ENCODE peak calls at places on chromosome X, in four cellular contexts. One of them, this sample, is unnamed.

GRCh38 chrX:36414056-36414455 is 494.5 kb downstream of the CFAP47 start:
- DNase-seq in left ventricle myocardium inferior: no peak
- DNase-seq in prostate gland: no peak
- DNase-seq in HepG2: no peak
- DNase-seq in this sample: no peak

GRCh38 chrX:104270916-104271512 is 16.3 kb upstream of the ESX1 start:
- DNase-seq in left ventricle myocardium inferior: peak; percentile 31
- DNase-seq in prostate gland: peak; percentile 33
- DNase-seq in HepG2: peak; percentile 1
- DNase-seq in this sample: peak; percentile 27

GRCh38 chrX:133171962-133172708 is 46.0 kb downstream of the TFDP3 start:
- DNase-seq in left ventricle myocardium inferior: no peak
- DNase-seq in prostate gland: no peak
- DNase-seq in HepG2: no peak
- DNase-seq in this sample: peak; percentile 20

GRCh38 chrX:15815779-15816452 is 25.6 kb downstream of the ZRSR2 start:
- DNase-seq in left ventricle myocardium inferior: no peak
- DNase-seq in prostate gland: no peak
- DNase-seq in HepG2: peak; percentile 5
- DNase-seq in this sample: peak; percentile 54

GRCh38 chrX:112997991-112998390 is 157.4 kb upstream of the AMOT start:
- DNase-seq in left ventricle myocardium inferior: no peak
- DNase-seq in prostate gland: no peak
- DNase-seq in HepG2: no peak
- DNase-seq in this sample: peak; percentile 1

GRCh38 chrX:113929004-113929403 is 654.9 kb upstream of the HTR2C start:
- DNase-seq in left ventricle myocardium inferior: no peak
- DNase-seq in prostate gland: peak; percentile 3
- DNase-seq in HepG2: peak; percentile 36
- DNase-seq in this sample: peak; percentile 0

GRCh38 chrX:71604141-71604540 is 14.2 kb downstream of the CXCR3 start:
- DNase-seq in left ventricle myocardium inferior: no peak
- DNase-seq in prostate gland: no peak
- DNase-seq in HepG2: no peak
- DNase-seq in this sample: no peak

GRCh38 chrX:19382500-19383145 is 38.9 kb downstream of the PDHA1 start:
- DNase-seq in left ventricle myocardium inferior: peak; percentile 34
- DNase-seq in prostate gland: peak; percentile 7
- DNase-seq in HepG2: peak; percentile 14
- DNase-seq in this sample: peak; percentile 37

GRCh38 chrX:2767631-2768455 is 16.0 kb downstream of the XG start:
- DNase-seq in left ventricle myocardium inferior: peak; percentile 50
- DNase-seq in prostate gland: no peak
- DNase-seq in HepG2: peak; percentile 37
- DNase-seq in this sample: peak; percentile 49

GRCh38 chrX:101062171-101062570 is 10.3 kb upstream of the TRMT2B start:
- DNase-seq in left ventricle myocardium inferior: no peak
- DNase-seq in prostate gland: no peak
- DNase-seq in HepG2: no peak
- DNase-seq in this sample: no peak

GRCh38 chrX:108270280-108270679 is 167.9 kb downstream of the COL4A6 start:
- DNase-seq in left ventricle myocardium inferior: no peak
- DNase-seq in prostate gland: peak; percentile 51
- DNase-seq in HepG2: no peak
- DNase-seq in this sample: no peak

GRCh38 chrX:2898861-2899512 is 30.2 kb downstream of the ARSD start:
- DNase-seq in left ventricle myocardium inferior: no peak
- DNase-seq in prostate gland: peak; percentile 33
- DNase-seq in HepG2: peak; percentile 24
- DNase-seq in this sample: peak; percentile 58

GRCh38 chrX:2466876-2467656 is 33.7 kb downstream of the DHRSX start:
- DNase-seq in left ventricle myocardium inferior: no peak
- DNase-seq in prostate gland: no peak
- DNase-seq in HepG2: peak; percentile 53
- DNase-seq in this sample: peak; percentile 27

GRCh38 chrX:112866175-112866574 is 25.5 kb upstream of the AMOT start:
- DNase-seq in left ventricle myocardium inferior: no peak
- DNase-seq in prostate gland: no peak
- DNase-seq in HepG2: no peak
- DNase-seq in this sample: no peak

DNA sequence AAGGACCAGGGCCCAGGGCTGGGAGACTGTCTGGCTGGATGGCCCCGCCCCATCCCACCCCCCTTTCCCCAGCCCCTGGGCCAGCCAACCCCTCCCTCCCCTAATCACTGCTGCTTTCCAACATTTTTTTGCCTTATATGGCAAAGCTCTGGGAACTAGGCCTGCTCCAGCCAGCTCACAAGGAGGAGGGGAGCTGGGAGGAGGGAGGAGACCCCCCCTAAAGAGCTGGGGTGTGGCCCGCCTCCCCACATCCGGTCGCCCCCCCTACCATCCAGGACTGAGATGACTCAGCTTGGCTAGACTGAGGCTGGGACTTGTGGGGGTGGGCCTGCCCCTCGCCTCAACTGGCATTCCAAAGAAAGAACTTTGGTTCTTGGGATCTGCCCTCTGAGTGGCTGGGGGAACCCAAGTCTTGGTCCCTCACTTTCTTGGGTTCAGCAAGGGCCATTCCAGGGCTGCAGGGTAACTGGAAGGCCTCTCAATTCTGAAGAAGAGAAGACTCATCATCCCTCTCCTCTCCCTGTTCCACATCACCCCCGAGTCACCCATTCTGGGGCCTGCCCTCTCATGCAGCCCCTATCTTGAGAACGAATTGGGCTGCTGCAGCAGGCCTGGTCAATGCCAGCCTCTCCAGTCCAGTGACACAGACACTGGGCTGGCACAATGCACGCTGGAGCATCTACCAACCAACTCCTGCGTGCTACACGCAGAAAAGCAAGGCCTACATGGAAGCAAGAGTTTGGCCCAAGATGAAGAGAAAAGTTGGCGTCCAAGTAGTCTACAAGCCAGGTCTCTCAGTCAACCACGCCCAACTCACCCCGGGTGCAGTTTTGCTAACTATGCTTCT is 4.8 kb downstream of the FLNA start:
- DNase-seq in left ventricle myocardium inferior: peak; percentile 84
- DNase-seq in prostate gland: peak; percentile 66
- DNase-seq in HepG2: peak; percentile 87
- DNase-seq in this sample: no peak
- H3K4me1 ChIP-seq in left ventricle myocardium inferior: peaks cover 80% of the 10 kb centered on the region
- H3K4me1 ChIP-seq in prostate gland: no peaks in the 10 kb centered on the region
- H3K4me1 ChIP-seq in HepG2: peaks cover 37% of the 10 kb centered on the region
- H3K4me1 ChIP-seq in this sample: no peaks in the 10 kb centered on the region

DNA sequence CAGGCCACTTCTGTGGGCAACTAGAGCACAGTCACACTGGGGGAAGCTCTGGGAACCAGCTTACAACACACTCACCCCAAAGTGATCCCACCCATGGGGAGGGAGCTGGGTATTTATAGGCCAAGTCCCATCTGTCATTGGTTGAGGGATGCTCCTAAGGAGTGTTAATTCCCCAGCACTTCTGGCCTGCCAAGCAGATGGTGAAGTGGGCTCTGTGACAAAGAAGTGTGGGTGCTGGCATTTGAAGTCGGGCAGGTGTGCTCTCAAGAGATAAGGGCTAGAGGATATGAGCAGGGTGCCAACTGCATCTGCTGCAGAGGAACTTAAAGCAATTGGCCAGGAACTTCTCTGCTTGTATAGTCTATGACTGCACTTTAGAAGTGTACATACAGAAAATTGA is 30.9 kb downstream of the PTCHD1 start:
- DNase-seq in left ventricle myocardium inferior: no peak
- DNase-seq in prostate gland: no peak
- DNase-seq in HepG2: no peak
- DNase-seq in this sample: peak; percentile 2
- H3K27ac ChIP-seq in left ventricle myocardium inferior: no peak overlapping the region
- H3K27ac ChIP-seq in prostate gland: no peak overlapping the region
- H3K27ac ChIP-seq in HepG2: no peak overlapping the region
- H3K27ac ChIP-seq in this sample: no peak overlapping the region

GRCh38 chrX:148269513-148269912 is 230.9 kb upstream of the AFF2 start:
- DNase-seq in left ventricle myocardium inferior: no peak
- DNase-seq in prostate gland: no peak
- DNase-seq in HepG2: no peak
- DNase-seq in this sample: no peak

GRCh38 chrX:148268646-148269045 is 231.8 kb upstream of the AFF2 start:
- DNase-seq in left ventricle myocardium inferior: no peak
- DNase-seq in prostate gland: no peak
- DNase-seq in HepG2: no peak
- DNase-seq in this sample: no peak

GRCh38 chrX:148270499-148270898 is 229.9 kb upstream of the AFF2 start:
- DNase-seq in left ventricle myocardium inferior: no peak
- DNase-seq in prostate gland: no peak
- DNase-seq in HepG2: no peak
- DNase-seq in this sample: no peak

GRCh38 chrX:148271263-148271662 is 229.2 kb upstream of the AFF2 start:
- DNase-seq in left ventricle myocardium inferior: no peak
- DNase-seq in prostate gland: no peak
- DNase-seq in HepG2: no peak
- DNase-seq in this sample: no peak

DNA sequence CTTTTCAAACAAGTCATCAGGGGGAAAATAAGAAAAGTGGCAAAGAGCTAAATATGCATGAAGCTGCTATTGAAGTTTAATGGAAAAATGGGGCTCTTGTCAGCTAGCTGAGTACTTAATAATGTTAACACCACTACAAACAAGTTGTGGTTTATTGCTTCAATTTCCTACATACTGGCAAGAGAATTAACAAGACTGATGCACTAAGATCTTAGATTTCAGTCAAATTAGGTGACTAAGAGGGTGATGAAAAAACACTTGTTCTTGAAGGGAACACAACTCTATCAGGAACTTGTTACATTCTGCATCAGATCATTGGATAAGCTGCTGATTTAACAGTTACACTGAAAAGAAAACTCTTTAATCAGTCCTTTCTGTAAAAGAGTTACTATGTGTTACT is 234.6 kb upstream of the AFF2 start:
- DNase-seq in left ventricle myocardium inferior: no peak
- DNase-seq in prostate gland: no peak
- DNase-seq in HepG2: no peak
- DNase-seq in this sample: no peak
- H3K4me1 ChIP-seq in left ventricle myocardium inferior: no peaks in the 10 kb centered on the region
- H3K4me1 ChIP-seq in prostate gland: no peaks in the 10 kb centered on the region
- H3K4me1 ChIP-seq in HepG2: no peaks in the 10 kb centered on the region
- H3K4me1 ChIP-seq in this sample: no peaks in the 10 kb centered on the region

GRCh38 chrX:264634-265455 is 16.3 kb upstream of the PLCXD1 start:
- DNase-seq in left ventricle myocardium inferior: no peak
- DNase-seq in prostate gland: peak; percentile 22
- DNase-seq in HepG2: peak; percentile 71
- DNase-seq in this sample: no peak
- H3K27ac ChIP-seq in left ventricle myocardium inferior: no peak overlapping the region
- H3K27ac ChIP-seq in prostate gland: no peak overlapping the region
- H3K27ac ChIP-seq in HepG2: peak overlapping the region; percentile 57
- H3K27ac ChIP-seq in this sample: no peak overlapping the region

DNA sequence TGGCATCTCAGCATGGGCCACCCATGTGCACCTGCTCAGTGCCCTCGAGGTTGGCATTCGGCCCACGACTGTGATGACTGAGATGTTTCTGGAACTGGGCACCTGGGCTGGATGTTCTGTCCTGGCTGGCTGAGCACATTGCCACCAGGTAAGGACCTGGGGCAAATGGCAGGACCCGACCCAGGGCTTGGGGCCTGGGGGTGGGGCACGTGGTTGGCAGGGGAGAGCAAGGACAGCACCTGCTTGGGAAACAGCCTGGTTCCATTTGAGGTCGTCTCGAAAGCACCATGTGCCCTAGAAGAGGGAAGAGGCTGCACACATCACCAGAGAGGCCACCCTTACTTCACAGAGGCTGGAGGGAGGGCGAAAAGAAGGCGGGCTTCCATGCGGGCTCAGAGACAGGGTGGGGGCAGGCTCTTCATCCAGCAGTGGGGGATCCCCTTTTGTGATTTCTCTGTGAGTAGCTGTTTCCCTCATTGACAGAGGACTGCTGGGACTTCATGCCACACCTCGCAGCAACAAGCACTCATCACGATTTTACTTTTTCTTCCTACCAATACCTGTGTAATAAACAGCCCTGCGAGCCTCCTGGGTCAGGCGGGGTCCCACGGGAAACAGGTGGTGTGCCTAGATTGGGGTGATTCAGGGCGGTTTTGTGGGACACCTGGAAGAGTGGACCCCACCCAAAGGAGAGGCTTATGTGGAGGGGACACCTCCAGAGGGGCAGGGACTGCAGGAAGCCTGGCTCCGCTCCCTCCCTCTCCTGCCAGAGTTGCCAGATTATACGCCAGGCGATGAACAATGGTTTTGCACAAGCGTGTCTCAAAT is 12.0 kb downstream of the TMEM187 start:
- DNase-seq in left ventricle myocardium inferior: no peak
- DNase-seq in prostate gland: no peak
- DNase-seq in HepG2: no peak
- DNase-seq in this sample: no peak
- H3K4me1 ChIP-seq in left ventricle myocardium inferior: no peaks in the 10 kb centered on the region
- H3K4me1 ChIP-seq in prostate gland: no peaks in the 10 kb centered on the region
- H3K4me1 ChIP-seq in HepG2: peaks cover 20% of the 10 kb centered on the region
- H3K4me1 ChIP-seq in this sample: no peaks in the 10 kb centered on the region

DNA sequence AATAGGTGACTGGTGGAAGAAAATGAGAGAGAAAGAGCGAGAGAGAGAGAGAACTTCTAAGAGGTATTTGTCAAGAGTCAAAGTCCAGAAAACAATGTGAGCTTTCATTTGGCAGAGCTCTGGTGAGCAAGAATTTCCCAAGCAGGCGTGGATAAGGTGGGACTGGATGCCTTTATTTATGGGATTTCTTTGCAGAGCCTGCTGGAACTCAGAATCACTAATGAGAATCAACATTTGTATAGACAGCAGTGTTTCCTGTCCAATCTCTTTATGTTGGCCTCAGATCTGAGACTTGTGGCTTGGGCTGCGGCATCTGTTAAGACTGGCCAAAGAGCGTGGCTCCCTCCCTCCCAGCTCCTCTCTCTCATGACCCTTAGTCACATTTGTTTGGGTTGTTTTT is 67.9 kb upstream of the TBL1X start:
- DNase-seq in left ventricle myocardium inferior: no peak
- DNase-seq in prostate gland: no peak
- DNase-seq in HepG2: peak; percentile 79
- DNase-seq in this sample: peak; percentile 43
- H3K27ac ChIP-seq in left ventricle myocardium inferior: no peak overlapping the region
- H3K27ac ChIP-seq in prostate gland: no peak overlapping the region
- H3K27ac ChIP-seq in HepG2: peak overlapping the region; percentile 40
- H3K27ac ChIP-seq in this sample: no peak overlapping the region

DNA sequence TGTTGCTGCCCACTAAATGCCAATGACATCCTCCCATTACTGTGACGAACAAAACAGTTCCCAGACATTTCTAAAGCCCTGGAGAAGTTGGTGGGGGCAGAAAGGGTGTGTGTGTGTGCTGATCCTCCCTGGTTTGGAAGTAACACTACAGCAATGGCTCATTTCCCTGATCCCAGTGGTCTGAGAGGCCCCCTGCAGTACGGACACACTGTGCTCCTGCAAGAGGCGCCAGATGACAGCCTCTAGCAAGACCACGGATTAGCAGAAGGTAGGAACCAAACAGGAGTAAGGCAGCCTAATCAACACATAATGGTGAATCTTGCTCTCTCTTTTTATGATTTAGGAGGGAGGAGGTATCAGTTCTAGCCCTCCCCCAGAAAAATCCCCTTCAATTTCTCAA is 49.6 kb downstream of the CHRDL1 start:
- DNase-seq in left ventricle myocardium inferior: no peak
- DNase-seq in prostate gland: no peak
- DNase-seq in HepG2: no peak
- DNase-seq in this sample: no peak
- H3K4me1 ChIP-seq in left ventricle myocardium inferior: no peaks in the 10 kb centered on the region
- H3K4me1 ChIP-seq in prostate gland: no peaks in the 10 kb centered on the region
- H3K4me1 ChIP-seq in HepG2: no peaks in the 10 kb centered on the region
- H3K4me1 ChIP-seq in this sample: no peaks in the 10 kb centered on the region